ENCODE peak calls at places on chromosome X, in seven cellular contexts. Y is HCT116, B is IMR-90, E is K562, L is HepG2, O is GM12878, X is H1. S is an unnamed sample.

GRCh38 chrX:9966775-9967408 is at the start of gene CLDN34:
- DNase-seq in Y (no peak), B (no peak), E (peak; percentile 10), L (no peak), O (no peak), X (no peak), S (no peak)

GRCh38 chrX:37302569-37302968 is 46.6 kb upstream of the PRRG1 start:
- DNase-seq in Y (peak; percentile 10), B (peak; percentile 21), E (no peak), L (peak; percentile 7), O (no peak), X (no peak), S (no peak)

GRCh38 chrX:1468250-1468772 is 15.6 kb upstream of the ASMTL start:
- DNase-seq in Y (no peak), B (no peak), E (no peak), L (no peak), O (peak; percentile 83), X (no peak), S (peak; percentile 52)

GRCh38 chrX:138711399-138712347 is at the start of gene FGF13:
- DNase-seq in Y (no peak), B (no peak), E (no peak), L (peak; percentile 0), O (no peak), X (peak; percentile 21), S (no peak)

GRCh38 chrX:72045141-72045540 is 86.6 kb downstream of the RTL5 start:
- DNase-seq in Y (no peak), B (no peak), E (no peak), L (no peak), O (no peak), X (no peak), S (no peak)

GRCh38 chrX:130738638-130739195 is 164.3 kb downstream of the ENOX2 start:
- DNase-seq in Y (no peak), B (no peak), E (no peak), L (no peak), O (no peak), X (no peak), S (no peak)

GRCh38 chrX:45801554-45801953 is 600.9 kb upstream of the DIPK2B start:
- DNase-seq in Y (no peak), B (peak; percentile 34), E (no peak), L (no peak), O (no peak), X (no peak), S (peak; percentile 62)

GRCh38 chrX:97294016-97294415 is 410.3 kb downstream of the RPA4 start:
- DNase-seq in Y (no peak), B (no peak), E (no peak), L (no peak), O (no peak), X (no peak), S (no peak)

GRCh38 chrX:115949900-115950822 is 220.4 kb upstream of the AGTR2 start:
- DNase-seq in Y (no peak), B (no peak), E (no peak), L (peak; percentile 33), O (no peak), X (no peak), S (no peak)

GRCh38 chrX:130084651-130085237 is 25.6 kb downstream of the ELF4 start:
- DNase-seq in Y (no peak), B (no peak), E (no peak), L (no peak), O (peak; percentile 81), X (no peak), S (no peak)

GRCh38 chrX:97070346-97070745 is 186.6 kb downstream of the RPA4 start:
- DNase-seq in Y (no peak), B (peak; percentile 20), E (no peak), L (no peak), O (no peak), X (no peak), S (no peak)

GRCh38 chrX:135536883-135537282 is 16.4 kb downstream of the INTS6L start:
- DNase-seq in Y (no peak), B (no peak), E (no peak), L (no peak), O (no peak), X (no peak), S (no peak)

GRCh38 chrX:1392376-1393130 is 640 bp upstream of the SLC25A6 start:
- DNase-seq in Y (no peak), B (peak; percentile 52), E (peak; percentile 50), L (no peak), O (no peak), X (no peak), S (peak; percentile 56)

GRCh38 chrX:20252392-20253231 is 14.1 kb downstream of the RPS6KA3 start:
- DNase-seq in Y (peak; percentile 26), B (peak; percentile 45), E (peak; percentile 39), L (peak; percentile 35), O (no peak), X (peak; percentile 29), S (peak; percentile 65)

GRCh38 chrX:123884809-123885408 is 25.1 kb downstream of the XIAP start:
- DNase-seq in Y (no peak), B (peak; percentile 52), E (peak; percentile 26), L (peak; percentile 31), O (no peak), X (no peak), S (peak; percentile 66)

GRCh38 chrX:32788936-32789335 is 422.4 kb downstream of the DMD start:
- DNase-seq in Y (no peak), B (no peak), E (no peak), L (no peak), O (no peak), X (no peak), S (no peak)

GRCh38 chrX:71067079-71067478 is 1.1 kb downstream of the SNX12 start:
- DNase-seq in Y (no peak), B (no peak), E (no peak), L (no peak), O (no peak), X (no peak), S (no peak)

GRCh38 chrX:11770320-11770719 is 12.3 kb downstream of the MSL3 start:
- DNase-seq in Y (peak; percentile 22), B (peak; percentile 63), E (peak; percentile 68), L (peak; percentile 23), O (peak; percentile 68), X (no peak), S (peak; percentile 49)

GRCh38 chrX:88170528-88170927 is 576.5 kb upstream of the CPXCR1 start:
- DNase-seq in Y (no peak), B (no peak), E (no peak), L (peak; percentile 1), O (no peak), X (no peak), S (peak; percentile 14)

GRCh38 chrX:45347877-45348675 is 147.4 kb upstream of the DIPK2B start:
- DNase-seq in Y (no peak), B (peak; percentile 21), E (no peak), L (no peak), O (no peak), X (no peak), S (no peak)

GRCh38 chrX:69362354-69362753 is 141.8 kb upstream of the NALF2 start:
- DNase-seq in Y (no peak), B (no peak), E (no peak), L (no peak), O (no peak), X (no peak), S (no peak)

GRCh38 chrX:69366183-69366582 is 137.9 kb upstream of the NALF2 start:
- DNase-seq in Y (no peak), B (no peak), E (no peak), L (no peak), O (no peak), X (no peak), S (no peak)

GRCh38 chrX:69362889-69363288 is 141.2 kb upstream of the NALF2 start:
- DNase-seq in Y (no peak), B (no peak), E (no peak), L (no peak), O (no peak), X (no peak), S (no peak)

GRCh38 chrX:69365349-69365748 is 138.8 kb upstream of the NALF2 start:
- DNase-seq in Y (no peak), B (no peak), E (no peak), L (no peak), O (no peak), X (no peak), S (no peak)

GRCh38 chrX:69365755-69366154 is 138.4 kb upstream of the NALF2 start:
- DNase-seq in Y (no peak), B (no peak), E (no peak), L (no peak), O (no peak), X (no peak), S (no peak)
- TF ChIP-seq CEBPB in Y (no peak), B (no peak), E (no peak), L (no peak), O (no peak), X (no peak), S (no peak)

GRCh38 chrX:155105919-155106318 is 34.6 kb downstream of the BRCC3 start:
- DNase-seq in Y (no peak), B (no peak), E (no peak), L (no peak), O (no peak), X (no peak), S (no peak)
- TF ChIP-seq CEBPB in Y (no peak), B (peak; percentile 30), E (no peak), L (no peak), O (no peak), X (no peak), S (no peak)

GRCh38 chrX:66071116-66071515 is 31.2 kb upstream of the VSIG4 start:
- DNase-seq in Y (no peak), B (no peak), E (no peak), L (no peak), O (no peak), X (no peak), S (no peak)

GRCh38 chrX:66076801-66077200 is 36.9 kb upstream of the VSIG4 start:
- DNase-seq in Y (no peak), B (no peak), E (no peak), L (no peak), O (no peak), X (no peak), S (no peak)

GRCh38 chrX:66074920-66075879 is 35.3 kb upstream of the VSIG4 start:
- DNase-seq in Y (no peak), B (no peak), E (no peak), L (no peak), O (peak; percentile 17), X (no peak), S (no peak)
- TF ChIP-seq CEBPB in Y (no peak), B (no peak), E (no peak), L (no peak), O (no peak), X (no peak), S (no peak)

DNA sequence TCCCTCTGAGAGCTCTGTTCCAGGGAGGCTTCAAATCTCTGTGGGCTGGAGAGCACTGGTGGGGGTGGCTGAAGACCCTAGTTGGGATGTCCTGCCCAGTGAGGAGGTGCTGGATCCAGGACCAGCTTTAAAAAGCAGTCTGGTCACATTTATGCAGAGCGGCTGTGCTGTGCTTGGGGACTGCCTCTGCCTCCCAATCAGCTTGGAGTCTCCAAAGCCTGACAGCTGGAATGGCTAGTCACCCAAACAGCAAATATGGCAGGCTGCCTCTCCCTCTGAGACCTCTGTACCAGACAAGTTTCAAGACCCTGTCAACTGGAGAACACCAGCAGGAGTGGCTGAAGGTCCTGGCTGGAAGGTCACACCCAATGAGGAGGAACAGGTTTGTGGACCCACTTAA is 848.1 kb upstream of the DIAPH2 start:
- DNase-seq in Y (no peak), B (no peak), E (no peak), L (no peak), O (no peak), X (no peak), S (no peak)
- TF ChIP-seq CEBPB in Y (no peak), B (no peak), E (no peak), L (no peak), O (no peak), X (no peak), S (no peak)

S was measured in A549.